ENCODE peak calls at places on chromosomes 5 and 9, in eight cellular contexts. M is WERI-Rb-1, V is A673, J is heart left ventricle, I is tibial nerve, B is MM.1S, P is esophagus squamous epithelium, W is colonic mucosa. F is an unnamed sample.

GRCh38 chr5:173969167-173970049 is 19.6 kb upstream of the C5orf47 start:
- DNase-seq in M (peak; percentile 60), V (no peak), J (no peak), I (no peak), B (no peak), P (no peak), W (no peak), F (no peak)

GRCh38 chr9:77793909-77794308 is 145.8 kb upstream of the GNA14 start:
- DNase-seq in M (no peak), V (peak; percentile 74), J (no peak), I (no peak), B (no peak), P (no peak), W (no peak), F (no peak)

GRCh38 chr9:72254881-72255545 is 105.8 kb downstream of the GDA start:
- DNase-seq in M (no peak), V (peak; percentile 72), J (no peak), I (no peak), B (no peak), P (no peak), W (no peak), F (no peak)

GRCh38 chr5:135693371-135693955 is 114.7 kb upstream of the CXCL14 start:
- DNase-seq in M (no peak), V (no peak), J (no peak), I (no peak), B (no peak), P (no peak), W (no peak), F (no peak)

GRCh38 chr9:91678807-91679206 is 255.2 kb upstream of the NFIL3 start:
- DNase-seq in M (no peak), V (no peak), J (no peak), I (no peak), B (no peak), P (no peak), W (no peak), F (no peak)

GRCh38 chr5:138963763-138964371 is 88.7 kb upstream of the LRRTM2 start:
- DNase-seq in M (no peak), V (no peak), J (no peak), I (no peak), B (no peak), P (no peak), W (no peak), F (no peak)

GRCh38 chr5:145568581-145568980 is 266.6 kb downstream of the PRELID2 start:
- DNase-seq in M (no peak), V (peak; percentile 41), J (no peak), I (no peak), B (no peak), P (no peak), W (no peak), F (no peak)

GRCh38 chr5:99081711-99082110 is 152.9 kb upstream of the CHD1 start:
- DNase-seq in M (no peak), V (no peak), J (no peak), I (no peak), B (no peak), P (no peak), W (no peak), F (no peak)

GRCh38 chr5:151002681-151003502 is 17.5 kb upstream of the GPX3 start:
- DNase-seq in M (peak; percentile 32), V (no peak), J (no peak), I (no peak), B (no peak), P (no peak), W (peak; percentile 9), F (no peak)

GRCh38 chr5:151002250-151002649 is 18.1 kb upstream of the GPX3 start:
- DNase-seq in M (peak; percentile 42), V (peak; percentile 38), J (no peak), I (no peak), B (no peak), P (no peak), W (peak; percentile 30), F (no peak)

GRCh38 chr5:151003503-151003860 is 16.9 kb upstream of the GPX3 start:
- DNase-seq in M (no peak), V (no peak), J (no peak), I (no peak), B (no peak), P (no peak), W (no peak), F (no peak)

GRCh38 chr5:151001436-151001835 is 19.0 kb upstream of the GPX3 start:
- DNase-seq in M (no peak), V (no peak), J (no peak), I (no peak), B (no peak), P (no peak), W (no peak), F (no peak)

DNA sequence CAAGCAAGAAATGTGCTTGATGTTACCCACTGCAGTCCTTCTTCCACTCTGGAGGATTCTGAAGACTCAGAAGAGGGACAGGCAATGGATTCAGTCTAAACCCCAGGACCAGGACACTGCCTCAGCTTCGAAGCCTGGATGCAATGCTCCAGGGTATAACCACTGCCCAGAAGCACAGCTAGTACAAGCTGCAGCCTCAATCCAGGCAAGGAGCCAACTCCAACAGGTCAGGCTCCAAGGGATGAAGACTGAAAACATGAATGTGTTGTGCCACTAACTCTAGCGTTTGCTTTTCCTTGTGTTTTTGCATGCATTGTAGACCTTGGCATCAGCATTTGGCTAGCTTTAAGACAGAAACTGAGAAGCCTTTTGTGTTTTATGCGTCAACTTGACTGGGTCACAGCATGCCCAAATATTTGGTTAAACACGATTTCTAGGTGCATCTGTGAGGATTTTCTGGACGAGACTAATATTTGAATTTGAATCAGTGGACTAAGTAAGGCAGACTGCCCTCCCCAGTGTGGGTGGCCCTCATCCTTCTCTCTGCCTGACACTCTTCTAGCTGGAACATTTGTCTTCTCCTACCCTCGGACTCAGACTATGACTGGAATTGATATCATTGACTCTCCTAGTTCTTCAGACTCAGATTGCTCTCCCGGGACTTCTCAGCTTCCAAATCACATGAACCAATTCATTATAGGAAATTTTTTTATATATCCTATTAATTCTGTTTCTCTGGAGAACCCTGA is 20.5 kb upstream of the GPX3 start:
- DNase-seq in M (no peak), V (no peak), J (peak; percentile 69), I (peak; percentile 84), B (no peak), P (no peak), W (no peak), F (no peak)
- H3K27ac ChIP-seq in M (no peak overlapping the region), V (no peak overlapping the region), J (no peak overlapping the region), I (no peak overlapping the region), B (no peak overlapping the region), P (no peak overlapping the region), W (no peak overlapping the region), F (no peak overlapping the region)

DNA sequence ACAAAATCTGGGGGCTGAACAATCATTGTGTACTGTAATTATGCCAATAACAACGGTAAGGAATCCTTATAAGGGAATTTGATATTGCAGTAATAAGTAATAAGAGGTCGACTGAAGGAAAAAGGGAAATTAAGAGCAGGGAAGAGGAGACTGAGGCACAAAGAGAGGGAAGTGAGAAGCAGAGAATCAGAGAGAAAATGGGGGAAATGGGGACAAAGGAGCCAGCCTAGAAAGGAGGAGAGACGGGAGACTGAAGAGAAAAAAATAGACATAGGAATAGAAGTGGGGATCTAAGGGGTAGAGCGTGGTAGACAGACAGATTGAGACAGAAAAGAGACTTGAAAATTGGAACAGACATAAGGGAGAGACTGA is 518 bp upstream of the ZNF300 start:
- DNase-seq in M (no peak), V (no peak), J (no peak), I (no peak), B (no peak), P (no peak), W (no peak), F (no peak)
- H3K27ac ChIP-seq in M (peak overlapping the region; percentile 99), V (peak overlapping the region; percentile 94), J (no peak overlapping the region), I (peak overlapping the region; percentile 59), B (no peak overlapping the region), P (peak overlapping the region; percentile 55), W (no peak overlapping the region), F (peak overlapping the region; percentile 88)

GRCh38 chr5:7272408-7272807 is 123.5 kb upstream of the ADCY2 start:
- DNase-seq in M (no peak), V (no peak), J (no peak), I (no peak), B (no peak), P (no peak), W (no peak), F (no peak)
- H3K27ac ChIP-seq in M (no peak overlapping the region), V (no peak overlapping the region), J (no peak overlapping the region), I (no peak overlapping the region), B (no peak overlapping the region), P (no peak overlapping the region), W (no peak overlapping the region), F (no peak overlapping the region)

GRCh38 chr5:78507531-78507930 is 141.0 kb downstream of the LHFPL2 start:
- DNase-seq in M (no peak), V (no peak), J (no peak), I (no peak), B (no peak), P (no peak), W (no peak), F (no peak)
- H3K27ac ChIP-seq in M (no peak overlapping the region), V (no peak overlapping the region), J (no peak overlapping the region), I (no peak overlapping the region), B (no peak overlapping the region), P (no peak overlapping the region), W (no peak overlapping the region), F (no peak overlapping the region)

GRCh38 chr5:36017004-36017403 is 25.8 kb upstream of the UGT3A1 start:
- DNase-seq in M (no peak), V (no peak), J (no peak), I (no peak), B (no peak), P (no peak), W (no peak), F (no peak)
- H3K27ac ChIP-seq in M (no peak overlapping the region), V (no peak overlapping the region), J (no peak overlapping the region), I (no peak overlapping the region), B (no peak overlapping the region), P (no peak overlapping the region), W (no peak overlapping the region), F (no peak overlapping the region)

F was measured in HL-60.